ENCODE peak calls at places on chromosomes 3 and 15, in six cellular contexts. G, C, W, X, Q and M are unnamed samples.

GRCh38 chr3:80096909-80097308 is 329.1 kb upstream of the ROBO1 start:
- DNase-seq in G (no peak), C (no peak), W (no peak), X (no peak), Q (no peak), M (no peak)

GRCh38 chr3:149013726-149014125 is 22.4 kb downstream of the GYG1 start:
- DNase-seq in G (no peak), C (no peak), W (no peak), X (no peak), Q (no peak), M (no peak)

GRCh38 chr3:112247900-112248299 is 46.1 kb downstream of the SLC9C1 start:
- DNase-seq in G (no peak), C (no peak), W (no peak), X (no peak), Q (no peak), M (no peak)

GRCh38 chr3:105606052-105606451 is 239.3 kb downstream of the ALCAM start:
- DNase-seq in G (no peak), C (no peak), W (no peak), X (no peak), Q (no peak), M (no peak)

GRCh38 chr3:71226565-71227281 is 356.8 kb downstream of the FOXP1 start:
- DNase-seq in G (no peak), C (no peak), W (no peak), X (peak; percentile 15), Q (no peak), M (no peak)

GRCh38 chr3:193214445-193214844 is 26.6 kb upstream of the PLAAT1 start:
- DNase-seq in G (no peak), C (no peak), W (no peak), X (no peak), Q (no peak), M (no peak)

GRCh38 chr3:155270063-155270462 is 23.4 kb downstream of the STRIT1 start:
- DNase-seq in G (no peak), C (no peak), W (no peak), X (no peak), Q (no peak), M (no peak)

GRCh38 chr3:183315739-183316138 is 62.7 kb downstream of the B3GNT5 start:
- DNase-seq in G (no peak), C (no peak), W (no peak), X (no peak), Q (no peak), M (no peak)

GRCh38 chr3:15973930-15974329 is 176.2 kb upstream of the ANKRD28 start:
- DNase-seq in G (no peak), C (no peak), W (no peak), X (no peak), Q (no peak), M (no peak)

GRCh38 chr15:95712785-95713184 is 617.7 kb upstream of the NR2F2 start:
- DNase-seq in G (no peak), C (no peak), W (no peak), X (no peak), Q (no peak), M (no peak)

GRCh38 chr3:152325136-152325535 is 56.4 kb downstream of the MBNL1 start:
- DNase-seq in G (no peak), C (no peak), W (no peak), X (no peak), Q (no peak), M (no peak)

GRCh38 chr15:68691667-68692066 is 112.9 kb downstream of the CORO2B start:
- DNase-seq in G (no peak), C (no peak), W (no peak), X (no peak), Q (no peak), M (peak; percentile 32)

GRCh38 chr3:129809297-129809696 is 84.2 kb downstream of the TMCC1 start:
- DNase-seq in G (no peak), C (no peak), W (no peak), X (no peak), Q (no peak), M (no peak)

GRCh38 chr3:51384145-51384729 is 854 bp upstream of the MANF start:
- DNase-seq in G (peak; percentile 73), C (peak; percentile 43), W (no peak), X (no peak), Q (no peak), M (no peak)

DNA sequence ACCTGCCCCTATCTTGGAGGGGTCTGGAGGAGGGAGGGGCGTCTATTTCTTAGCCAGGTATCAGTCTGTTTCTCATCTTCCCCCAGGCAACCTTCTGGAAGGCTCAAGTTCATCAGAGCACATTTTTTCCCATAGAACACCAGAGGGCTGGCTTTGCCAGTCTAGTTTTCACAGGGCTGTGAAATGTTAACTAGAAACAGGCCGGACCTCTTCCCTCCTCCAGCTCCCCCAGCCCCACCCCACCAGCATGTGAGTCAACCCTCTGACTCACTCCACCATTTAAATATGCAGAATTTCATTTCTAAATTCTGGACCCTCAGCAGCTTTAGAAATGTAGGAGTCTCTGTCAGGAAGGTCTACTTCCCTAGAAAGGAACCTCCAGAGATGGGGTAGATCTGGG is 66.8 kb downstream of the SLCO2A1 start:
- DNase-seq in G (no peak), C (no peak), W (no peak), X (no peak), Q (no peak), M (no peak)
- TF ChIP-seq POLR2AphosphoS5 in G (no peak), C (no peak), W (no peak), X (no peak), Q (no peak), M (no peak)

GRCh38 chr3:100941046-100941445 is 52.2 kb downstream of the ABI3BP start:
- DNase-seq in G (no peak), C (no peak), W (no peak), X (no peak), Q (no peak), M (peak; percentile 76)
- TF ChIP-seq POLR2AphosphoS5 in G (no peak), C (no peak), W (no peak), X (no peak), Q (no peak), M (peak; percentile 57)

GRCh38 chr3:107959767-107960166 is 131.1 kb downstream of the CD47 start:
- DNase-seq in G (no peak), C (no peak), W (no peak), X (no peak), Q (no peak), M (no peak)

GRCh38 chr3:107954845-107955244 is 136.0 kb downstream of the CD47 start:
- DNase-seq in G (no peak), C (no peak), W (no peak), X (no peak), Q (no peak), M (no peak)

GRCh38 chr3:107956991-107957467 is 133.8 kb downstream of the CD47 start:
- DNase-seq in G (peak; percentile 96), C (no peak), W (no peak), X (no peak), Q (no peak), M (peak; percentile 21)

GRCh38 chr3:107958151-107958550 is 132.7 kb downstream of the CD47 start:
- DNase-seq in G (no peak), C (no peak), W (no peak), X (no peak), Q (no peak), M (no peak)

GRCh38 chr3:107957506-107957905 is 133.3 kb downstream of the CD47 start:
- DNase-seq in G (no peak), C (no peak), W (no peak), X (no peak), Q (no peak), M (no peak)
- TF ChIP-seq POLR2AphosphoS5 in G (peak; percentile 0), C (no peak), W (no peak), X (no peak), Q (no peak), M (no peak)

GRCh38 chr15:101348643-101349496 is 53.8 kb upstream of the SNRPA1 start:
- DNase-seq in G (no peak), C (no peak), W (no peak), X (no peak), Q (no peak), M (peak; percentile 83)
- TF ChIP-seq POLR2AphosphoS5 in G (no peak), C (no peak), W (no peak), X (no peak), Q (no peak), M (peak; percentile 66)